ENCODE peak calls at places on chromosome 18, in six cellular contexts. X is upper lobe of left lung, I is breast epithelium, D is right lobe of liver, W is testis, L is ovary. F is an unnamed sample. For H3K4me1, the result is how much of the 10 kb centered on the place peaks cover.

GRCh38 chr18:59547691-59548182 is 149.5 kb downstream of the CCBE1 start:
- DNase-seq in X (no peak), I (no peak), D (no peak), W (peak), L (peak), F (peak)

GRCh38 chr18:76562286-76562840 is 67.3 kb upstream of the ZNF516 start:
- DNase-seq in X (no peak), I (no peak), D (no peak), W (no peak), L (no peak), F (no peak)

GRCh38 chr18:11246883-11247282 is 97.5 kb upstream of the PIEZO2 start:
- DNase-seq in X (no peak), I (no peak), D (no peak), W (no peak), L (no peak), F (no peak)

GRCh38 chr18:74609535-74609934 is 11.9 kb downstream of the ZNF407 start:
- DNase-seq in X (no peak), I (no peak), D (no peak), W (no peak), L (no peak), F (no peak)

GRCh38 chr18:23689031-23689615 is at the start of gene LAMA3:
- DNase-seq in X (peak), I (peak), D (peak), W (peak), L (peak), F (peak)

GRCh38 chr18:41881285-41881684 is 73.7 kb upstream of the PIK3C3 start:
- DNase-seq in X (no peak), I (no peak), D (no peak), W (no peak), L (no peak), F (no peak)

GRCh38 chr18:26442139-26442538 is 106.2 kb downstream of the KCTD1 start:
- DNase-seq in X (no peak), I (no peak), D (no peak), W (no peak), L (no peak), F (no peak)

GRCh38 chr18:50816767-50817166 is 3.0 kb downstream of the MRO start:
- DNase-seq in X (no peak), I (no peak), D (no peak), W (no peak), L (no peak), F (no peak)

GRCh38 chr18:3493501-3494244 is 43.7 kb downstream of the TGIF1 start:
- DNase-seq in X (no peak), I (no peak), D (no peak), W (no peak), L (no peak), F (no peak)

GRCh38 chr18:24293254-24293653 is 104.4 kb downstream of the OSBPL1A start:
- DNase-seq in X (no peak), I (no peak), D (no peak), W (no peak), L (no peak), F (no peak)

GRCh38 chr18:26579941-26580618 is 31.7 kb upstream of the KCTD1 start:
- DNase-seq in X (peak), I (no peak), D (no peak), W (no peak), L (no peak), F (no peak)

GRCh38 chr18:77089796-77090285 is 42.7 kb downstream of the MBP start:
- DNase-seq in X (no peak), I (no peak), D (no peak), W (no peak), L (no peak), F (no peak)

GRCh38 chr18:35408843-35409261 is 31.7 kb upstream of the ZNF396 start:
- DNase-seq in X (no peak), I (no peak), D (peak), W (no peak), L (no peak), F (no peak)

GRCh38 chr18:79983793-79984192 is 4.6 kb downstream of the TXNL4A start:
- DNase-seq in X (no peak), I (no peak), D (no peak), W (no peak), L (no peak), F (peak)

GRCh38 chr18:74951165-74951760 is 257.7 kb downstream of the PTGR3 start:
- DNase-seq in X (peak), I (peak), D (no peak), W (peak), L (peak), F (peak)

GRCh38 chr18:77124452-77124922 is 8.1 kb downstream of the MBP start:
- DNase-seq in X (peak), I (no peak), D (peak), W (no peak), L (no peak), F (no peak)

GRCh38 chr18:55088000-55088401 is 128.7 kb upstream of the CCDC68 start:
- DNase-seq in X (no peak), I (no peak), D (no peak), W (no peak), L (no peak), F (no peak)

GRCh38 chr18:3180325-3180724 is 39.4 kb downstream of the MYOM1 start:
- DNase-seq in X (no peak), I (no peak), D (no peak), W (no peak), L (no peak), F (no peak)

GRCh38 chr18:74694436-74694835 is 96.8 kb downstream of the ZNF407 start:
- DNase-seq in X (no peak), I (no peak), D (no peak), W (no peak), L (no peak), F (no peak)

GRCh38 chr18:77851798-77852197 is 602.1 kb downstream of the GALR1 start:
- DNase-seq in X (no peak), I (no peak), D (no peak), W (no peak), L (no peak), F (no peak)

GRCh38 chr18:27862056-27862682 is 314.8 kb downstream of the CDH2 start:
- DNase-seq in X (no peak), I (no peak), D (no peak), W (no peak), L (no peak), F (no peak)

DNA sequence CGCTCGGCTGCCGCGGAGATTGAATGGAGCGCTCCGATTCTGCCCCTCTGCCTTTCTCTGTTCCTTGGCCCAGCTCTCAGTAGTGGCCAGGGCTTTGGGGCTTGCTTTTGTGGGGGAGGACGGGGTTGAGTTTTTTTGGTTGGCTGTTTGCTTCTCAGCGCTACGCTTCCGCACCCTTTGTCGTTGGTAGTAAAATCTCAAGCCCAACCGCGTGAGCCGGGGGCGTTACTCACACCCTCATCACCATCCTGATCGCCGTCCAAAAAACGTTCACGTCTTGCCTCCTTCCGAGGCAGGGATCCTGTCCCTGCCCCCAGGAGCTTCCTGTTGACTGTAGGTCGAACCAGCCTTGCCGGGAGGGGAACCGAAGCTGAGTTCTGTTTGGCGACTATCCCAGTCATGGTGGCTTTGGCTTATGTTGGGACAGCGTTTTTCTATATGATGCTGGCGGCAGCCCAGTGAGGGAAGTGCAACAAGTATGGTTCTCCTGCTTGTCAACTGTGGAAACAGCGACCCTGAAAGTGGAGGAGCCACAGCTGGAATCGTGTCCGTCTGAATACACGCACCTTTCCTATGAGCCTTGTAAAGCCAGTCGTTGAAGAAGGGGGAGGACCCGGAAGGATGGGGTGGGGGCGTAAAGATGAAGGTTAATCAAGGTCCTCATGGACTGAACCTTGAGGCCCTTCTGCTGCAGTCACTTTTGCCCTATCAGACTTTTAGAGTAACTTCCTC is 797 bp upstream of the YES1 start:
- DNase-seq in X (peak), I (peak), D (peak), W (peak), L (peak), F (peak)
- TF ChIP-seq POLR2A in X (no peak), I (no peak), D (no peak), W (no peak), L (no peak), F (peak)

GRCh38 chr18:63528863-63529492 is 13.2 kb upstream of the SERPINB12 start:
- DNase-seq in X (no peak), I (no peak), D (no peak), W (peak), L (no peak), F (peak)

GRCh38 chr18:63518178-63519012 is 23.8 kb upstream of the SERPINB12 start:
- DNase-seq in X (peak), I (no peak), D (peak), W (peak), L (peak), F (peak)

GRCh38 chr18:63520053-63520452 is 22.1 kb upstream of the SERPINB12 start:
- DNase-seq in X (no peak), I (no peak), D (no peak), W (no peak), L (no peak), F (no peak)

GRCh38 chr18:63523660-63524059 is 18.5 kb upstream of the SERPINB12 start:
- DNase-seq in X (no peak), I (no peak), D (no peak), W (no peak), L (no peak), F (no peak)
- H3K4me1 ChIP-seq in X (under half), I (under half), D (under half), W (under half), L (under half), F (under half)

GRCh38 chr18:31687529-31687928 is 3.1 kb upstream of the B4GALT6 start:
- DNase-seq in X (no peak), I (no peak), D (no peak), W (no peak), L (no peak), F (no peak)
- TF ChIP-seq CTCF in X (no peak), I (no peak), D (no peak), W (no peak), L (no peak), F (no peak)

DNA sequence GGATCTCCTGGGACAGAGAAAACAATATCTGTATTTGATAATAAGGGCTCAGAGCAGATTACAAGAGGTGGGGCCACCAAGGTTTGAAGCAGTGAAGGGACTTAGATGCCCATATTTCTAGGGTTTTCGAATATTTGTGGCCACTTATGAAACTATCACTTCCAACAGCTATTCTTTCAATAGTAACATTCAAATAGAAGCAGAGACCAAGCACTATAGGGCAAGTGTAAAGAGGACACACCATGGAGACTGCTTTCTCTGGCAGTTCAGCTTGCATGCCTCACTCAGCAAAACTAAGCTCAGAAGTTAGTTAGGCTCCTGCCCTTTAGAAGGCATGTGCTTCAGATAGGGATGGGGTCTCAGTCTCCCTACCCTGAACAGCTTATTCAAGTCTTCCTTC is 10.3 kb downstream of the PSTPIP2 start:
- DNase-seq in X (no peak), I (no peak), D (no peak), W (no peak), L (no peak), F (no peak)
- TF ChIP-seq POLR2A in X (no peak), I (no peak), D (no peak), W (no peak), L (no peak), F (no peak)

DNA sequence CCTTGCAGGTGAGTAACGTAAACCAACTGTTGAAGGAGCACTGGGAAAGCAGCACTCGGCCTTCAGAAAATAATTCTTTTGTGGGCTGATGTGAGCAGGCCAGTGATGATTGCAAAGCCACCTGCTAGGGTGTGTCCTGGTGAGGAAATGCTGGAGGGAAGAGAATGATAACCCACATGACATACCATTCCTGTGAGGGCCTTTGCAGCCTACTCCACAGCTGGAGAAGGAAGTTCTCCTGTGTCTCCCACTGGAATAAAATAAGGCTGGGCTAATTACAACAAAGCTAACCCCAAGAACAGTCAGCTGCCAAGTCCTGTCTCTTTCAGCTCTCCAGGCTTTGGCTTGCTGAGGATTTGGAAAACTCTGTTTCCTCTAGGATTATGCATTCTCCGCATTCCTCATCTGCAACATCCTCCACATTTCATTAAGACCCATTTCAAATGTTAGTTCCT is 16.7 kb upstream of the DSG1 start:
- DNase-seq in X (no peak), I (no peak), D (no peak), W (no peak), L (no peak), F (no peak)
- H3K4me1 ChIP-seq in X (under half), I (under half), D (under half), W (under half), L (under half), F (under half)